ENCODE peak calls at places on chromosomes 3 and 15, in ten cellular contexts. One of them, this sample, is unnamed.

GRCh38 chr3:52380023-52380422 is 63.9 kb downstream of the DNAH1 start:
- DNase-seq in HCT116: no peak
- DNase-seq in stomach: no peak
- DNase-seq in NB4: no peak
- DNase-seq in heart left ventricle: no peak
- DNase-seq in transverse colon: no peak
- DNase-seq in lower leg skin: no peak
- DNase-seq in breast epithelium: no peak
- DNase-seq in right lobe of liver: no peak
- DNase-seq in esophagus squamous epithelium: no peak
- DNase-seq in this sample: no peak

GRCh38 chr3:4716731-4717362 is 223.7 kb downstream of the ITPR1 start:
- DNase-seq in HCT116: no peak
- DNase-seq in stomach: no peak
- DNase-seq in NB4: no peak
- DNase-seq in heart left ventricle: no peak
- DNase-seq in transverse colon: no peak
- DNase-seq in lower leg skin: no peak
- DNase-seq in breast epithelium: no peak
- DNase-seq in right lobe of liver: no peak
- DNase-seq in esophagus squamous epithelium: no peak
- DNase-seq in this sample: no peak

GRCh38 chr3:39413691-39414420 is 7.3 kb downstream of the RPSA start:
- DNase-seq in HCT116: no peak
- DNase-seq in stomach: no peak
- DNase-seq in NB4: peak; percentile 32
- DNase-seq in heart left ventricle: no peak
- DNase-seq in transverse colon: no peak
- DNase-seq in lower leg skin: no peak
- DNase-seq in breast epithelium: no peak
- DNase-seq in right lobe of liver: no peak
- DNase-seq in esophagus squamous epithelium: no peak
- DNase-seq in this sample: no peak

GRCh38 chr3:142624725-142625440 is 28.7 kb downstream of the PLS1 start:
- DNase-seq in HCT116: no peak
- DNase-seq in stomach: no peak
- DNase-seq in NB4: no peak
- DNase-seq in heart left ventricle: no peak
- DNase-seq in transverse colon: no peak
- DNase-seq in lower leg skin: no peak
- DNase-seq in breast epithelium: no peak
- DNase-seq in right lobe of liver: no peak
- DNase-seq in esophagus squamous epithelium: no peak
- DNase-seq in this sample: no peak

GRCh38 chr3:66498718-66499611 is 1.9 kb downstream of the LRIG1 start:
- DNase-seq in HCT116: no peak
- DNase-seq in stomach: no peak
- DNase-seq in NB4: no peak
- DNase-seq in heart left ventricle: no peak
- DNase-seq in transverse colon: no peak
- DNase-seq in lower leg skin: no peak
- DNase-seq in breast epithelium: no peak
- DNase-seq in right lobe of liver: no peak
- DNase-seq in esophagus squamous epithelium: no peak
- DNase-seq in this sample: no peak

GRCh38 chr3:4401441-4401840 is 65.6 kb downstream of the SUMF1 start:
- DNase-seq in HCT116: no peak
- DNase-seq in stomach: no peak
- DNase-seq in NB4: peak; percentile 45
- DNase-seq in heart left ventricle: no peak
- DNase-seq in transverse colon: no peak
- DNase-seq in lower leg skin: no peak
- DNase-seq in breast epithelium: no peak
- DNase-seq in right lobe of liver: no peak
- DNase-seq in esophagus squamous epithelium: no peak
- DNase-seq in this sample: no peak

GRCh38 chr15:25136119-25136518 is 181.3 kb downstream of the SNRPN start:
- DNase-seq in HCT116: no peak
- DNase-seq in stomach: no peak
- DNase-seq in NB4: peak; percentile 31
- DNase-seq in heart left ventricle: no peak
- DNase-seq in transverse colon: no peak
- DNase-seq in lower leg skin: no peak
- DNase-seq in breast epithelium: no peak
- DNase-seq in right lobe of liver: no peak
- DNase-seq in esophagus squamous epithelium: no peak
- DNase-seq in this sample: no peak

GRCh38 chr3:189530822-189531221 is 100.4 kb upstream of the TP63 start:
- DNase-seq in HCT116: peak; percentile 19
- DNase-seq in stomach: no peak
- DNase-seq in NB4: no peak
- DNase-seq in heart left ventricle: no peak
- DNase-seq in transverse colon: no peak
- DNase-seq in lower leg skin: no peak
- DNase-seq in breast epithelium: no peak
- DNase-seq in right lobe of liver: no peak
- DNase-seq in esophagus squamous epithelium: no peak
- DNase-seq in this sample: no peak

GRCh38 chr3:184177331-184177731 is 2.7 kb downstream of the AP2M1 start:
- DNase-seq in HCT116: no peak
- DNase-seq in stomach: no peak
- DNase-seq in NB4: peak; percentile 48
- DNase-seq in heart left ventricle: no peak
- DNase-seq in transverse colon: no peak
- DNase-seq in lower leg skin: no peak
- DNase-seq in breast epithelium: no peak
- DNase-seq in right lobe of liver: no peak
- DNase-seq in esophagus squamous epithelium: no peak
- DNase-seq in this sample: no peak

GRCh38 chr15:87877114-87877810 is 379.3 kb downstream of the NTRK3 start:
- DNase-seq in HCT116: no peak
- DNase-seq in stomach: no peak
- DNase-seq in NB4: no peak
- DNase-seq in heart left ventricle: no peak
- DNase-seq in transverse colon: no peak
- DNase-seq in lower leg skin: no peak
- DNase-seq in breast epithelium: no peak
- DNase-seq in right lobe of liver: no peak
- DNase-seq in esophagus squamous epithelium: no peak
- DNase-seq in this sample: no peak

GRCh38 chr15:44666208-44667038 is 3.0 kb upstream of the SPG11 start:
- DNase-seq in HCT116: no peak
- DNase-seq in stomach: no peak
- DNase-seq in NB4: no peak
- DNase-seq in heart left ventricle: no peak
- DNase-seq in transverse colon: no peak
- DNase-seq in lower leg skin: no peak
- DNase-seq in breast epithelium: no peak
- DNase-seq in right lobe of liver: no peak
- DNase-seq in esophagus squamous epithelium: no peak
- DNase-seq in this sample: no peak

GRCh38 chr15:78715930-78716329 is 74.9 kb upstream of the CHRNB4 start:
- DNase-seq in HCT116: no peak
- DNase-seq in stomach: no peak
- DNase-seq in NB4: no peak
- DNase-seq in heart left ventricle: no peak
- DNase-seq in transverse colon: no peak
- DNase-seq in lower leg skin: no peak
- DNase-seq in breast epithelium: no peak
- DNase-seq in right lobe of liver: no peak
- DNase-seq in esophagus squamous epithelium: no peak
- DNase-seq in this sample: no peak

GRCh38 chr3:12198301-12198700 is 39.6 kb upstream of the TIMP4 start:
- DNase-seq in HCT116: no peak
- DNase-seq in stomach: no peak
- DNase-seq in NB4: no peak
- DNase-seq in heart left ventricle: no peak
- DNase-seq in transverse colon: no peak
- DNase-seq in lower leg skin: no peak
- DNase-seq in breast epithelium: no peak
- DNase-seq in right lobe of liver: no peak
- DNase-seq in esophagus squamous epithelium: no peak
- DNase-seq in this sample: no peak

GRCh38 chr3:185796431-185797107 is 28.3 kb downstream of the IGF2BP2 start:
- DNase-seq in HCT116: peak; percentile 97
- DNase-seq in stomach: peak; percentile 56
- DNase-seq in NB4: no peak
- DNase-seq in heart left ventricle: no peak
- DNase-seq in transverse colon: peak; percentile 23
- DNase-seq in lower leg skin: no peak
- DNase-seq in breast epithelium: no peak
- DNase-seq in right lobe of liver: no peak
- DNase-seq in esophagus squamous epithelium: no peak
- DNase-seq in this sample: peak; percentile 50

DNA sequence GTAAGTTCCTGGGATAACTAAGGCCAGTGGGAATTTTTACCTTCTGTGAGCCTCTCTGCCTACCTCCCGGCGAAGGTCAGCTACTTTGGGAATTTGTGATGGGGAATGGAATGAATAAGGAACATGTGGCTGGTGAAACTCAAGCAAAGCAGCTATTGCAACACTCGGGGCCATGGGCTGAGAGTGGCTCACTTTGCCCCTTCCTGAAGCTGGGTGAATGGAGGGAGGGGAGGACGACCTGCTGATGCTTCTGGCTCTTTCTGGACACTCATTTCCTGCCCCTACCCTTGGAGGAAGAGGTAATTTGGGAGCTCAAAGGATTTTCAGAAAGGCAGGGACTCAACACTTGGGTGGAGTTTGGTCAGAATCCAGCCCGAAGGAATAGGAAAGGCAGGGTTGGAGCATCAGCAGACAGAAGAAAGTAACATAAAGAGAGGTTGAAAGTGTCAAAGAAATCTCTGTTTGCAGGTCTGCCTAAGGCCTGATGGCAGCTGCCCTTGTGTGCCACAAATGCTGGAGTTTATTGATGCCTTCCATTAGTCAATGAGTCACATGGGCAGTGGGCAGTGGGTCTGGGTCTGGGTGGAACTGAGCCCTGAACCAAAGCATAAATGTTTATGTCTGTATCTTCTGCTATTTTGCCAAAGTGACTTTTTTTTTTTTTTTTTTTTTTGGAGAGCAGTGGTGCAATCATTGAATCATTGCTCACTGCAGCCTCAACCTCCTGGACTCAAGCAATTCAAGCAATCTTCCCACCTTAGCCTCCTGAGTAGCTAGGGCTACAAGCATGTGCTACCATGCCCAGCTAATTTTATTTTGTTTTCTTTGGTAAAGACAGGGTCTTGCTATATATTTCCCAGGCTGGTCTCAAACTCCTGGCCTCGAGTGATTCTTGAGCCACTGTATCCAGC is 12.4 kb downstream of the LAMP3 start:
- DNase-seq in HCT116: no peak
- DNase-seq in stomach: no peak
- DNase-seq in NB4: peak; percentile 60
- DNase-seq in heart left ventricle: no peak
- DNase-seq in transverse colon: no peak
- DNase-seq in lower leg skin: no peak
- DNase-seq in breast epithelium: no peak
- DNase-seq in right lobe of liver: no peak
- DNase-seq in esophagus squamous epithelium: no peak
- DNase-seq in this sample: no peak
- TF ChIP-seq POLR2A in HCT116: no peak
- TF ChIP-seq POLR2A in stomach: no peak
- TF ChIP-seq POLR2A in NB4: no peak
- TF ChIP-seq POLR2A in heart left ventricle: no peak
- TF ChIP-seq POLR2A in transverse colon: no peak
- TF ChIP-seq POLR2A in lower leg skin: no peak
- TF ChIP-seq POLR2A in breast epithelium: no peak
- TF ChIP-seq POLR2A in right lobe of liver: no peak
- TF ChIP-seq POLR2A in esophagus squamous epithelium: no peak
- TF ChIP-seq POLR2A in this sample: no peak

DNA sequence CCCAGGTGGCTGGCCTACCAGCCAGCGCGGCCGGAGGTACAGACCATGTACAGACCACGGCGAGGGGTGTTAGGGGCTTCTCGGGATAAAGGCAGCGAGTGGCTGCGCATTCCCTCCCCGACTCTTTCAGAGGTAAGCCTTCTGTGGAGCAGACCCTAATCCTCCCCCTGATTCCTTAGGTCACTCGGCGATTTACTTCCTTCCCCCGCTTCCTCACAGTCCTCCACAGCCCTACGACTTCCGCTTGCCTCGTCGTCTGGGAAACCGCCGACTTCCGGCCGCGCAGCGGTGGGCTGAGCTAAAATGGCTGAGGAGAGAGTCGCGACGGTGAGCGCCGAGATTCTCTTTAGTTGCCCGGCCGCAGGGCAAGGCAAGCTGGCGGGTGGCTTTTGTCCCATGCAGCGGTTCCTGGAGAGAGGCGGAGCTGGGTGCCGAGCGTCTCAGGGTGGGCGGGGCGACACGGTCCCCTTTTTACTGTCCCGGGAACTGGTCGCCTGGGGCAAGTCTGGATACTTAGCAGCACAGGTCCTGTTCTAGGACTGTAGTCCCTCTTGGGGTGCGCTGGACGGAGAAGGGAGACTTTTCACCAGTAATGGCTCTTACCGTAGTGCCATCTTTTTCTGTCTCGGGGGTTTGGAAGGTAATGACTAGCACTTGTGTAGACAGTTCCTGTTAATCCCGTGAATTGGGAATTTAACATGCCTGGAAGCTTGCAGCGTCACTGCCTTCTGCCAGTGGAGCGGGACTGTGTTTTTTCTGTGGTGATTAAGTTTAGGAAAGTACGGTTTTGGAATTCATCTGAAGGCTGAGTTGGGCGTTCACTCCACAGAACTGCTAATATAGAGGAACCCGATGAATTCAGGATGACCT is at the start of the genes BBS4 and HIGD2B:
- DNase-seq in HCT116: peak; percentile 90
- DNase-seq in stomach: peak; percentile 91
- DNase-seq in NB4: peak; percentile 95
- DNase-seq in heart left ventricle: peak; percentile 91
- DNase-seq in transverse colon: peak; percentile 92
- DNase-seq in lower leg skin: peak; percentile 82
- DNase-seq in breast epithelium: peak; percentile 90
- DNase-seq in right lobe of liver: peak; percentile 88
- DNase-seq in esophagus squamous epithelium: no peak
- DNase-seq in this sample: peak; percentile 65
- TF ChIP-seq POLR2A in HCT116: peak; percentile 86
- TF ChIP-seq POLR2A in stomach: no peak
- TF ChIP-seq POLR2A in NB4: peak; percentile 93
- TF ChIP-seq POLR2A in heart left ventricle: peak; percentile 65
- TF ChIP-seq POLR2A in transverse colon: peak; percentile 79
- TF ChIP-seq POLR2A in lower leg skin: no peak
- TF ChIP-seq POLR2A in breast epithelium: peak; percentile 75
- TF ChIP-seq POLR2A in right lobe of liver: peak; percentile 82
- TF ChIP-seq POLR2A in esophagus squamous epithelium: no peak
- TF ChIP-seq POLR2A in this sample: no peak

GRCh38 chr3:2334921-2335320 is 236.3 kb downstream of the CNTN4 start:
- DNase-seq in HCT116: no peak
- DNase-seq in stomach: no peak
- DNase-seq in NB4: no peak
- DNase-seq in heart left ventricle: no peak
- DNase-seq in transverse colon: no peak
- DNase-seq in lower leg skin: no peak
- DNase-seq in breast epithelium: no peak
- DNase-seq in right lobe of liver: no peak
- DNase-seq in esophagus squamous epithelium: no peak
- DNase-seq in this sample: no peak
- TF ChIP-seq POLR2A in HCT116: no peak
- TF ChIP-seq POLR2A in stomach: no peak
- TF ChIP-seq POLR2A in NB4: no peak
- TF ChIP-seq POLR2A in heart left ventricle: no peak
- TF ChIP-seq POLR2A in transverse colon: no peak
- TF ChIP-seq POLR2A in lower leg skin: no peak
- TF ChIP-seq POLR2A in breast epithelium: no peak
- TF ChIP-seq POLR2A in right lobe of liver: no peak
- TF ChIP-seq POLR2A in esophagus squamous epithelium: no peak
- TF ChIP-seq POLR2A in this sample: no peak

GRCh38 chr3:158470944-158471638 is 99.9 kb upstream of the MLF1 start:
- DNase-seq in HCT116: no peak
- DNase-seq in stomach: no peak
- DNase-seq in NB4: no peak
- DNase-seq in heart left ventricle: no peak
- DNase-seq in transverse colon: no peak
- DNase-seq in lower leg skin: no peak
- DNase-seq in breast epithelium: no peak
- DNase-seq in right lobe of liver: no peak
- DNase-seq in esophagus squamous epithelium: no peak
- DNase-seq in this sample: no peak
- TF ChIP-seq POLR2A in HCT116: no peak
- TF ChIP-seq POLR2A in stomach: no peak
- TF ChIP-seq POLR2A in NB4: no peak
- TF ChIP-seq POLR2A in heart left ventricle: no peak
- TF ChIP-seq POLR2A in transverse colon: no peak
- TF ChIP-seq POLR2A in lower leg skin: no peak
- TF ChIP-seq POLR2A in breast epithelium: no peak
- TF ChIP-seq POLR2A in right lobe of liver: no peak
- TF ChIP-seq POLR2A in esophagus squamous epithelium: no peak
- TF ChIP-seq POLR2A in this sample: no peak

This sample was measured in H54.